ENCODE peak calls at places on chromosome 20, in six cellular contexts. K, A, R, Y, C and L are unnamed samples.

GRCh38 chr20:19875746-19876145 is 117.7 kb downstream of the RIN2 start:
- DNase-seq in Y (no peak), R (no peak), C (no peak), K (peak), A (no peak), L (no peak)

GRCh38 chr20:23304616-23305015 is 46.0 kb upstream of the NXT1 start:
- DNase-seq in C (no peak), K (no peak), Y (no peak), R (no peak), A (no peak), L (no peak)

GRCh38 chr20:31819083-31819784 is at the start of gene MYLK2:
- DNase-seq in R (no peak), C (no peak), K (no peak), Y (no peak), A (no peak), L (no peak)

GRCh38 chr20:10861086-10861485 is 187.3 kb upstream of the JAG1 start:
- DNase-seq in R (peak), Y (no peak), A (no peak), K (no peak), C (no peak), L (no peak)

GRCh38 chr20:34046330-34046729 is 52.6 kb downstream of the RALY start:
- DNase-seq in K (no peak), C (peak), Y (no peak), A (no peak), R (no peak), L (no peak)

GRCh38 chr20:51600016-51600420 is 57.5 kb upstream of the NFATC2 start:
- DNase-seq in Y (no peak), K (peak), C (peak), R (no peak), A (no peak), L (no peak)

GRCh38 chr20:50385733-50386640 is 124.2 kb upstream of the PTPN1 start:
- DNase-seq in C (no peak), K (no peak), R (peak), A (no peak), Y (no peak), L (no peak)

GRCh38 chr20:58852559-58853271 is at the start of gene GNAS:
- DNase-seq in Y (peak), R (peak), A (peak), K (peak), C (peak), L (peak)

GRCh38 chr20:21574443-21574842 is 60.6 kb upstream of the NKX2-2 start:
- DNase-seq in K (no peak), Y (no peak), A (no peak), C (no peak), R (no peak), L (no peak)

DNA sequence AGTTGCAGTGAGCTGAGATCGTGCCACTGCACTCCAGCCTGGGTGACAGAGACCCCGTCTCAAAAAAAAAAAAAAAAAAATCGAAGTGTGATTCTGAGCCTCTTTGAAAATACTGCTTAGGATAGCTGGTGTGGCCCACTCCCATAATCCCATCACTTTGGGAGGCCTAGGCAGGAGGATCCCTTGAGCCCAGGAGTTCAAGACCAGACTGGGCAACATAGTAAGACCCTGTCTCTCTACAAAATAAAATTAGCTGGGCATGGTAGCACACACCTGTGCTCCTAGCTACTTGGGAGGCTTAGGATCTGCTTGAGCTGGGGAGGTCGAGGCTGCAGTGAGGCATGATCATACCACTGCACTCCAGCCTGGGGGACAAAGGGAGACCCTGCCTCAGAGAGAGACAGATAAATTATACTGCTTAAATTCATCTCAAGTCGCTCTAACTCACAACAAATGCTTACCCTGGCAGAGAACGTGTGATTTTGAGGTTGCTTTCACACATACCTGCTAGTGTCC is 12.4 kb upstream of the TMC2 start:
- DNase-seq in R (no peak), Y (no peak), C (no peak), K (no peak), A (no peak), L (no peak)
- H3K4me3 ChIP-seq in R (peak), Y (peak), C (no peak), K (peak), A (peak), L (no peak)

GRCh38 chr20:47355489-47356219 is 845 bp downstream of the ZMYND8 start:
- DNase-seq in C (peak), Y (no peak), R (no peak), A (no peak), K (peak), L (no peak)
- H2BK5ac ChIP-seq in C (peak), Y (no peak), R (peak), A (peak), K (no peak), L (peak)

GRCh38 chr20:54170963-54171362 is 2.8 kb downstream of the CYP24A1 start:
- DNase-seq in K (no peak), C (no peak), A (no peak), R (no peak), Y (no peak), L (no peak)

GRCh38 chr20:54173653-54174451 is at the start of gene CYP24A1:
- DNase-seq in C (peak), A (no peak), R (no peak), Y (peak), K (no peak), L (peak)

GRCh38 chr20:54172856-54173652 is 732 bp downstream of the CYP24A1 start:
- DNase-seq in R (no peak), A (no peak), Y (peak), K (no peak), C (peak), L (peak)

GRCh38 chr20:54174452-54175175 is 828 bp upstream of the CYP24A1 start:
- DNase-seq in K (no peak), C (peak), Y (peak), R (no peak), A (no peak), L (no peak)

DNA sequence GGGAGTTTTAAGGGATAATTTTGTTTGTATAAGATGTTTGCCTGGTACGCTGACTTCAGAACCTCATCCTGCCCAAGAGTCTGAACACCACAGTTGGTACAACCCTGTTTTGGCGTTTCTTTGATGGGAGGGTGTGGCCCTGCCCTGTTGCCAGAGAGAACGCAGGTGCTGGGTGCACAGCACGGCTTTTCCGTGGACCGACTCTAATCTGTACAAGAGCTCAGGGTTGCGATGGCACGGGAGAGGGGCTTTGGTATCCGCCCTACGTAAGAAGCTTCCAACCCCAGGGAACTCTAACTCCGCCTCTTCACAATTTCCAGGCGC is 1.3 kb downstream of the CYP24A1 start:
- DNase-seq in A (no peak), C (no peak), K (no peak), Y (no peak), R (no peak), L (no peak)
- H3K4me3 ChIP-seq in A (peak), C (no peak), K (peak), Y (no peak), R (no peak), L (no peak)

GRCh38 chr20:25353754-25354705 is 36.6 kb downstream of the ABHD12 start:
- DNase-seq in C (no peak), A (no peak), K (peak), R (no peak), Y (peak), L (no peak)
- H2BK5ac ChIP-seq in C (no peak), A (peak), K (no peak), R (no peak), Y (no peak), L (no peak)

GRCh38 chr20:41657655-41658054 is 39.5 kb upstream of the CHD6 start:
- DNase-seq in C (no peak), K (no peak), R (no peak), A (no peak), Y (no peak), L (peak)

GRCh38 chr20:41650221-41650948 is 32.2 kb upstream of the CHD6 start:
- DNase-seq in A (no peak), K (no peak), R (no peak), C (no peak), Y (no peak), L (peak)

GRCh38 chr20:41655966-41656685 is 37.9 kb upstream of the CHD6 start:
- DNase-seq in Y (no peak), R (no peak), A (no peak), C (no peak), K (no peak), L (no peak)

GRCh38 chr20:41654884-41655283 is 36.7 kb upstream of the CHD6 start:
- DNase-seq in A (no peak), Y (peak), K (peak), C (peak), R (peak), L (no peak)

DNA sequence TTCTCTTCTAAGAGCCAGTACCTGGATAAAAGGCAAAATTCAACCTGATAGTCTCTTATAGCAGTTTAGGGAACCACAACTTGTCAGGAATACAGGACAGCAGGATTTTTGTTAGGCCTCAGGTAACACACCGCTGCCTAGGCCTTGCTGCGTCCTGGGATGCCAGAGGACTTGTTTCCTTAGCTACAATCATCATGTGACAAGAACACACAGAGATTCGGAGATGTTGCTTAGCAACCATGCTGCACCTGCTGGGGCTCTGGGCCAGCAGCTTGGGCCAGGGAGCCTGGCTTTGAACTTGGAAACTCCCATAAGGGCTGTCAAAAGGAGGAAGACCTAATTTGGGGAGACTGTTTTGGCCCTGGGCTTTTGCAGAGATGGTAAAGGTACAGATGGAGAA is 36.1 kb upstream of the CHD6 start:
- DNase-seq in K (no peak), Y (no peak), C (no peak), A (no peak), R (no peak), L (no peak)
- H3K4me3 ChIP-seq in K (no peak), Y (no peak), C (no peak), A (no peak), R (no peak), L (no peak)

DNA sequence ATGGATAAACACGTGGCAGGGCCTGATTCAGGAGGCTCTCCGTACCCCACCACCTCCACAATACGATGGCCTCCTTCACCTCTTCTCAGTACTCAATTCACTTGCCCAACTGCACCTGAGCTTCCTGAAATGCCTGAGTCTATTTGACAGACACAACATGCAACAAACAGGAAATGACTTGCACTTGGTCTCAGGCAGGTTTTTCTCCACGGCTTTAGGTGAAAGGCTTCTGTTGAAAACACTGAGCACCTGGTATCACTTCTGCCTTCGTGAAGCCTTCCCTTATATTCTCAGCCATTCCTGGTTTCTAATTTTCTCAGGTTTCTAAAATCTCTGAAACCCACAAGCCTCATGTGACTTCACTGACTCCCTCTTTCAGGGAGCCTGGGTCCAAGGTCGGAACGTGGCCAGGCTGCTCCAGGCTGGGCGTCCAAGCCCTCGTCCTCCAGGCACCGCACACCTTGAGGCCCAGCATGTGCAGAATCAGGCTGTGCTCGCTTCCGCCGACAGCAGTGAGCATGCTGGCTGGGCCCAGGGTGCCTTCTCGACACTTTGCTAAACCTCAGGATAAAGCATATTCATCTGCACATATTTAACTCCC is 34.7 kb downstream of the TAF4 start:
- DNase-seq in K (no peak), R (no peak), A (no peak), C (peak), Y (no peak), L (peak)
- H2BK5ac ChIP-seq in K (no peak), R (no peak), A (peak), C (no peak), Y (no peak), L (no peak)

GRCh38 chr20:48933017-48933766 is 11.7 kb downstream of the ARFGEF2 start:
- DNase-seq in R (no peak), Y (no peak), C (no peak), A (no peak), K (no peak), L (no peak)
- H3K4me3 ChIP-seq in R (no peak), Y (no peak), C (no peak), A (no peak), K (no peak), L (no peak)

DNA sequence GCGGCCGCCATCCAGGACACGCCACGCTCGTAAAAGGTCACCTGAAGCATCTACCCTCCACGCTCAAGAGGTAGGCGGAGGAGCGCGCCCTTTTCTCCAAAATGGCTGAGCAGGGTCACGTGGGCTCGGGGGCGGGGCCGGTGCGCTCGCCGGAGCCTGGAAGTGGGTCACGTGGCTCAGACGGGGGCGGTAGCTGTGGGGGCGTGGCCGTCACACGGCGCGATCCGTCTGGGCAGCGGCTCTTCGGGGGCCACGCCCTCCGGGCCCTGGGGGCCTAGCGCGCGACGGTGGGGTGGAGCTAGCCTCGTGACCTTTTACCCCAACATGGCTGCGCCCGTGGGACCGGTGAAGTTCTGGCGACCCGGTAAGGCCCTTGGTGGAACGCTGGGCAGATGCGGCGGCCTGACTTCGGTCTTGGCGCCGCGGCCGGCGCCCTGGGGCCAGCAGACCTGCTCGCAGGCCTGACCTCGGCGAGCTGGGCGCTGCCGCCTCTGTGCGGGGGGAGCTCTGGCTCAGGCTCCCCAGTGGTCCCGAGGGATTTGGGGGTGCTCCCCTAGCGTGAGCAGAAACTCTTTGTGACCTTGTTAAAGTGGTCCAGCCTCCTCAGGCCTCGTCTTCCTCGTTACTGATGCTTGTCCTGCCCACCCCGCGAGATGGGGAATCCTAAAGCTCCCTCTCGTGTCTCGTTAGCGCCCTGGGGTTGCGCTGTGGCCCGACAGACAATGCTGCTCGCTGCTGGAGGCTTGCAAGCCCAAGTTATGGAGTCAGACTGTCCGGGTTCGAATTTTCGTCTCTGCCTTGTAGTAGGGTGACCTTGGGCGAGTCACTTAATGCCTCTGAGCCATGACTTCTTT is at the start of gene DHX35:
- DNase-seq in C (peak), A (peak), Y (peak), K (peak), R (peak), L (peak)
- H2BK5ac ChIP-seq in C (peak), A (peak), Y (peak), K (peak), R (peak), L (peak)

GRCh38 chr20:39633689-39634088 is 671.5 kb downstream of the DHX35 start:
- DNase-seq in R (no peak), A (no peak), Y (no peak), K (no peak), C (no peak), L (no peak)
- H3K4me3 ChIP-seq in R (no peak), A (no peak), Y (no peak), K (no peak), C (no peak), L (no peak)

GRCh38 chr20:327946-328563 is 2.7 kb downstream of the SOX12 start:
- DNase-seq in C (no peak), K (no peak), R (peak), A (no peak), Y (no peak), L (peak)

GRCh38 chr20:328596-329324 is 3.4 kb downstream of the SOX12 start:
- DNase-seq in K (no peak), Y (no peak), C (no peak), A (no peak), R (no peak), L (no peak)

GRCh38 chr20:329851-330232 is 4.5 kb downstream of the SOX12 start:
- DNase-seq in K (no peak), A (no peak), Y (no peak), C (no peak), R (no peak), L (no peak)

GRCh38 chr20:330233-331149 is 5.1 kb downstream of the SOX12 start:
- DNase-seq in K (peak), R (peak), A (no peak), Y (peak), C (peak), L (peak)

DNA sequence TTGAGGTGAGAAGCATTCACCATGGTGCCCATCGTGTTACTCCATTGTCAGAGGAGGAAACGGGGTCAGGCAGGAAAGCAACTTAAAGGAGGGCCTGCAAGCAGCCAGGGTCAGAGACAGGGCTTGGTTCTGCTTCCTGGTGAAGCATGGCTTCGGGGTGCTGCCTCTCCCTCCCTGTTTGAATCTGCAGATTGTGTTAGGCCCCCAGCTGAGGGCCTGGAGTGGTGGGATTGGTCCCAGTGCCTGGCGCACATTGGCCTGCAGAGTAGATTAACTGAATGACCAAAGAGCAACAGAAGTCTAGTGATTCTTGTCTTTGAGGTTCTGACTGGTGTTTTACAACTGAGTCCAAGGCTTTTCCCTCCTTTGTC is 4.0 kb downstream of the SOX12 start:
- DNase-seq in R (no peak), K (no peak), A (no peak), C (no peak), Y (no peak), L (no peak)
- H2BK5ac ChIP-seq in R (no peak), K (no peak), A (no peak), C (no peak), Y (peak), L (no peak)